ENCODE peak calls at places on chromosomes 11 and 22, in six cellular contexts. M is AG04450, Q is IMR-90, U is stomach, O is endothelial cell of umbilical vein, I is heart left ventricle. H is an unnamed sample. For H3K9me3, the result is how much of the 10 kb centered on the place peaks cover.

GRCh38 chr11:131301306-131301705 is 69.1 kb upstream of the NTM start:
- DNase-seq in U (no peak), Q (no peak), O (no peak), I (no peak), M (no peak), H (no peak)

GRCh38 chr22:30763815-30764686 is 69.4 kb downstream of the OSBP2 start:
- DNase-seq in I (peak), U (peak), M (peak), Q (peak), O (peak), H (peak)

GRCh38 chr11:95832763-95833162 is 42.5 kb downstream of the CEP57 start:
- DNase-seq in I (no peak), U (no peak), O (no peak), M (peak), Q (peak), H (no peak)

GRCh38 chr22:20588843-20589581 is 81.6 kb downstream of the MED15 start:
- DNase-seq in I (no peak), Q (no peak), O (no peak), M (no peak), U (no peak), H (no peak)

GRCh38 chr22:38203090-38203810 is 1.5 kb downstream of the MAFF start:
- DNase-seq in Q (peak), I (no peak), O (peak), U (peak), M (no peak), H (no peak)

GRCh38 chr11:9461760-9462134 is 935 bp downstream of the ZNF143 start:
- DNase-seq in O (peak), U (no peak), I (no peak), M (no peak), Q (peak), H (no peak)

GRCh38 chr11:20634781-20635180 is 34.6 kb upstream of the NELL1 start:
- DNase-seq in O (no peak), I (no peak), U (no peak), Q (no peak), M (no peak), H (no peak)

GRCh38 chr11:35365395-35365794 is 54.0 kb downstream of the SLC1A2 start:
- DNase-seq in Q (no peak), U (no peak), O (no peak), M (no peak), I (no peak), H (no peak)

GRCh38 chr11:9905562-9905961 is 241.7 kb downstream of the SWAP70 start:
- DNase-seq in U (no peak), O (no peak), I (no peak), Q (no peak), M (no peak), H (no peak)

GRCh38 chr22:31241936-31242335 is 29.8 kb downstream of the LIMK2 start:
- DNase-seq in M (no peak), U (no peak), Q (peak), I (no peak), O (peak), H (no peak)

GRCh38 chr11:55572548-55572947 is 620 bp downstream of the OR4C16 start:
- DNase-seq in Q (no peak), I (no peak), U (no peak), O (no peak), M (no peak), H (no peak)

GRCh38 chr11:95567685-95568084 is 221.9 kb downstream of the FAM76B start:
- DNase-seq in I (no peak), U (no peak), Q (peak), O (no peak), M (no peak), H (no peak)

GRCh38 chr22:24962094-24962493 is 9.6 kb downstream of the KIAA1671 start:
- DNase-seq in M (no peak), U (no peak), I (no peak), O (no peak), Q (no peak), H (no peak)

GRCh38 chr22:41504397-41504796 is 35.5 kb downstream of the ACO2 start:
- DNase-seq in Q (no peak), I (peak), O (no peak), U (no peak), M (no peak), H (no peak)

GRCh38 chr11:9943346-9944110 is 279.7 kb downstream of the SWAP70 start:
- DNase-seq in O (peak), I (no peak), M (peak), Q (peak), U (no peak), H (no peak)

GRCh38 chr11:116124916-116125714 is 620.9 kb upstream of the CADM1 start:
- DNase-seq in Q (no peak), M (no peak), O (no peak), U (no peak), I (no peak), H (no peak)

GRCh38 chr11:4700436-4700820 is 2.8 kb upstream of the OR51E2 start:
- DNase-seq in Q (no peak), M (no peak), U (no peak), I (no peak), O (no peak), H (no peak)

GRCh38 chr11:3169235-3169951 is 4.3 kb upstream of the OSBPL5 start:
- DNase-seq in Q (peak), O (peak), U (peak), I (peak), M (no peak), H (peak)

GRCh38 chr11:130908770-130909625 is 7.3 kb downstream of the SNX19 start:
- DNase-seq in Q (peak), I (no peak), U (no peak), M (peak), O (peak), H (no peak)

GRCh38 chr11:689630-690029 is 5.4 kb downstream of the DEAF1 start:
- DNase-seq in M (no peak), U (no peak), Q (no peak), I (no peak), O (peak), H (no peak)

GRCh38 chr11:118705796-118706545 is 26.5 kb upstream of the TREH start:
- DNase-seq in Q (no peak), U (no peak), O (no peak), I (no peak), M (no peak), H (peak)

GRCh38 chr11:47233989-47234668 is 14.5 kb downstream of the ACP2 start:
- DNase-seq in M (no peak), I (peak), U (no peak), O (peak), Q (peak), H (peak)

GRCh38 chr11:45304111-45304991 is 18.2 kb upstream of the SYT13 start:
- DNase-seq in O (no peak), U (no peak), Q (no peak), I (no peak), M (no peak), H (no peak)

GRCh38 chr11:2085251-2086066 is 53.7 kb downstream of the IGF2 start:
- DNase-seq in Q (no peak), O (no peak), I (no peak), U (peak), M (no peak), H (peak)

GRCh38 chr11:54558919-54559318 is 44.9 kb downstream of the OR4C46 start:
- DNase-seq in I (no peak), U (no peak), M (no peak), Q (no peak), O (no peak), H (no peak)
- H3K9me3 ChIP-seq in I (under half), U (half or more), M (under half), Q (under half), O (under half), H (under half)

DNA sequence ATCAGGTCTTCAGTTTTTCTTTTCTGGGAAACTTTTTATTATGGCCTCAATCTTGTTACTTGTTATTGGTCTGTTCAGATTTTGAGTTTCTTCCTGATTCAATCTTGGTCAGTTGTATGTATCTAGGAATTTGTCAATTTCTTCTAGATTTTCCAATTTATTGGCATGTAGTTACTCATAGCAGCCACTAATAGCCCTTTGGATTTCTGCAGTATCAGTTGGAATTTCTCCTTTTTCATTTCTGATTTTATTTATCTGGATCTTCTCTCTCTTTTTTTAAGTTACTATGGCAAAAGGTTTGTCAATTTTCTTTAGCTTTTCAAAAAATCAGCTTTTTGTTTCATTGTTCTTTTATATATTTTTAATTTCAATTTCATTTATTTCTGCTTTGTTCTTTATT is 419.6 kb upstream of the KIRREL3 start:
- DNase-seq in I (no peak), O (no peak), Q (no peak), M (no peak), U (no peak), H (no peak)
- H3K9me3 ChIP-seq in I (under half), O (under half), Q (under half), M (under half), U (under half), H (under half)

DNA sequence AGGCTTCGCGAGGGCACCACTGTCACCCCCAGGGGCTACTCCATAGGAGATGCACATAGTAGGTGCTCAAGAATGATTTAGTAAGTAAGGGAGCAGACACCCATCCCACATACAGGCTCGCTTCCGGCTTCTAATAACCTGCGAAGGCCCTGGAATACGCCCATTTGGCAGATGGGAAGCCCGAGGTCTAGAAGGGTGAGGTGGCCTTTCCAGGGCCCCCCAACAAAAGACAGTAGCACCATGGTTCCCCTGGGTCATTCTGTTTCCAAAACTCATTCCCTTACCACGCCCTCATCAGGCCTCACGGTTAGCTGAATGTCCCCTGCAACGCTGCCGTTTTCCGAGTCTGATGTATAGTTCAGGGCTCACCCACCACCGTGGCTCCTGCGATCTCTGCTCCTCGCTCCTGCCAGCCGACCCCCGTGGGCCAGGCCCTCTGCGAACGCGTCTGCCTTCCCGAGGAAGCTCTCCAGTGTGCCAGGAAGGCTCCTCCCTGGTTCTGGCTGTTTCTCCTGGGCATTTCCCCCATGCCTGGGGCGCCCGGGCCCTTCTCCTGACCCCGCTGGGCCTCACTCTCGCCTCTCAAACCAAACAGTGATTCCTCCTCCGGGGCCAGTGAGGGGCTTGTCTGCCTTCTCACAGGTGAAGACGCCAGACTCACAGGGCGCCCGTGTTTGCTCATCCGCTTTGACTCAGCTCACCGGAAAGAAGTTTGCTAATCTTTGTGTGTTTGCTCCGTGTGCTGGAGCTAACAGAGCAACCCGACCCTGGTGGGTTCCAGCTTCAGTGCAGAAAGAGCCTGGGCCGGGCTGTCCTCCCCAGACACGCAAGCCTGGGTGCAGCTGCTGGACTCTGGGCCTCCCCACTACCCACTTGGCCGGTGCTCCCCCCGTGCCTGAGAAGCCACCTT is 86.6 kb downstream of the RTL6 start:
- DNase-seq in Q (no peak), O (no peak), I (no peak), M (no peak), U (no peak), H (no peak)
- H3K9me3 ChIP-seq in Q (under half), O (under half), I (under half), M (under half), U (under half), H (under half)

DNA sequence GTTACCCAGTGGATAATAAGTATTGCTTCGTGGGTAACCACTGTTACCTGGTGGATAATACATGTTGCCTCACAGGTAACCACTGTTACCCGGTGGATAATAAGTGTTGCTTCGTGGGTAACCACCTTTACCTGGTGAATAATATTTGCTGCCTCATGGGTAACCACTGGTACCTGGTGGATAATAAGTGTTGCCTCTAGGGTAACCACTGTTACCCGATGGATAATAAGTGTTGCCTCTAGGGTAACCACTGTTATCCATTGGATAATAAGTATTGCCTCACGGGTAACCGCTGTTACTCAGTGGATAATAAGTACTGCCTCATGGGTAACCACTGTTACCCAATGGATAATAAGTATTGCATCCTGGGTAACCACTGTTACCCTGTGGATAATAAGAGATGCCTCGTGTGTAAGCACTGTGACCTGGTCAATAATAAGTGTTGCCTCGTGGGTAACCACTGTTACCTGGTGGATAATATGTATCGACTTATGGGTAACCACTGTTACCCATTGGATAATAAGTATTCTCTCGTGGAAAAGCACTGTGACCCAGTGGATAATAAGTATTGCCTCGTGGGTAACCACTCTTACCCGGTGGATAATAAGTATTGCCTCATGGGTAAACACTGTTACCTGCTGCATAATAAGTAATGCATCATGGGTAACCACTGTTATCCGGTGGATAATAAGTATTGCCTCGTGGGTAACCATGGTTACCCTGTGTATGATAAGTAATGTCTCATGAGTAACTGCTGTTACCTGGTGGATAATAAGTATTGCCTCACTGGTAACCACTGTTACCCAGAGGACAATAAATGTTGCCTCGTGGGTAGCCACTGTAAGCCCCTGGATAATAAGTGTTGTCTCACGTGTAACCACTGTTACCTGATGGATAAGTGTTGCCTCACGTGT is 20.1 kb upstream of the NXPE4 start:
- DNase-seq in M (no peak), U (no peak), I (no peak), Q (no peak), O (no peak), H (no peak)
- H3K9me3 ChIP-seq in M (under half), U (under half), I (under half), Q (under half), O (under half), H (under half)

GRCh38 chr22:22981670-22982571 is 88.4 kb upstream of the GNAZ start:
- DNase-seq in O (no peak), M (no peak), I (no peak), U (no peak), Q (no peak), H (no peak)
- H3K9me3 ChIP-seq in O (under half), M (under half), I (under half), U (under half), Q (under half), H (under half)

DNA sequence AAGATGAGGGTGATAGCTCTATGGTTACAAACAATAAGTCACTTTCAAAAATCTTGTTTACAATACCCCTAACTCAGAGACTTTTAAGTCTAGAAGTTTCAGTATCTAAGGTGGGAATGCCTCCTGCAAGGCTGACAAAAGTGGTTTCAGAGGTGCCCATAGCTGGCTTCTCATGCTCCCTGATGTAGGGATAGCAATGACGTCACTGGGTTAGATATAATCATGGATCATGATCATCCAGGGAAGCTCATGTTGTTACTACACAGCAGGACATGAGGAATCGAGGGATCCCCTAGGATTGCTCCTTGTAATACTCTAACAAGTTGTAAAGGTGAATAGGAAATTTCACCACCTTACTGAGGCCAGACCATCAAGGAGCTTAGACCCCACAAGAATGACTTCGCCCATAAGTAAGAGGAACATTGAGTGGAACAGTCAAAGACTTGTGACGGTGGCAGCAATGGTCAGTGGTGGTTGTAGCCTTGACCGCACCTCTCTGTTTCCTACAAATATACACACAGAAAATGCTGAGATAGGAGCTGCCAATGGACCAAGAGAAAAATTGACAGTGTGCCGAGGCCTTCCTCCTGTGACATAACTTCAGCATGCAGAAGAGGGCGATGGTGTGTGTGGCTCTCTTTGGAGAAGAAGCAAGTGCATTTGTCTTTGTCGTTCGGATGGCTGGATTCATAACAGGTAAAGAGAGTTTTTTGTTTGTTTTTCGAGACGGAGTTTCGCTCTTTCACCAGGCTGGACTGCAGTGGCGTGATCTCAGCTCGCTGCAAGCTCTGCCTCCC is 15.6 kb downstream of the APOL4 start:
- DNase-seq in Q (no peak), I (no peak), U (no peak), M (no peak), O (no peak), H (no peak)
- H3K9me3 ChIP-seq in Q (under half), I (under half), U (under half), M (under half), O (under half), H (under half)

GRCh38 chr22:47994045-47994444 is 1231.6 kb downstream of the TBC1D22A start:
- DNase-seq in M (no peak), Q (no peak), I (no peak), U (no peak), O (no peak), H (no peak)

GRCh38 chr22:47987885-47988515 is 1225.5 kb downstream of the TBC1D22A start:
- DNase-seq in M (no peak), U (no peak), Q (no peak), I (no peak), O (no peak), H (no peak)

GRCh38 chr22:47995718-47996117 is 1233.3 kb downstream of the TBC1D22A start:
- DNase-seq in U (no peak), M (no peak), O (no peak), I (no peak), Q (no peak), H (no peak)

GRCh38 chr22:47994899-47995573 is 1232.6 kb downstream of the TBC1D22A start:
- DNase-seq in M (no peak), U (no peak), Q (no peak), I (no peak), O (no peak), H (no peak)

DNA sequence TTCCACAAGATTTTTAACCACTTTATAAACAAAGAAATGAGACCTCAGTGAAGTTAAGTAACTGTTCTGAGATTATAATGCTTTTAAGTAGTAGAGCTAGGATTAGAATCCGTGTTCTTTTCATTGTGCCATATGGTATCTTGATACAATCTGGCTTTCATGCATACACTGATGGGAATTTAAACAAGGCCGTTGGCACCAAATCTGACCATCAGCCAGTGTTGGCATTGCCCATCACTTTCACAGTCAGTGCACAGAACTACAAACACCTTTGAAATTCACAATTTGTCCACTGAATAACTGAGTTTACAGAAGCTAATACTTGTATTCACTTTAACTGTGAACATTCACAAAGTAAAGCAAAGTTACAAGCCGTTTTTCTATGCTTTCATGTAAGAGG is 1228.0 kb downstream of the TBC1D22A start:
- DNase-seq in U (no peak), O (no peak), Q (no peak), I (no peak), M (no peak), H (no peak)
- H3K9me3 ChIP-seq in U (under half), O (under half), Q (under half), I (under half), M (under half), H (under half)